ENCODE peak calls at places on chromosomes 2 and 18, in seven cellular contexts. O is stimulated activated CD4-positive, alpha-beta T cell treated with anti-CD3 and anti-CD28 coated beads, Interleukin-4, amount 100 ng/mL, for 48 hours; K is A172; G is Karpas-422; J is body of pancreas; S is GDM1; H is Ammon's horn. B is an unnamed sample.

GRCh38 chr18:74499633-74500032 is 3.5 kb downstream of the CNDP2 start:
- DNase-seq in O (peak; percentile 28), K (peak; percentile 18), G (peak; percentile 84), J (peak; percentile 72), S (peak; percentile 11), H (peak; percentile 91), B (peak; percentile 78)

GRCh38 chr18:55418439-55418838 is 169.6 kb downstream of the TCF4 start:
- DNase-seq in O (no peak), K (no peak), G (no peak), J (no peak), S (no peak), H (no peak), B (peak; percentile 33)

GRCh38 chr2:120323214-120323613 is 22.7 kb upstream of the INHBB start:
- DNase-seq in O (no peak), K (no peak), G (no peak), J (peak; percentile 79), S (no peak), H (no peak), B (no peak)

GRCh38 chr2:76472946-76473345 is 762.2 kb upstream of the GCFC2 start:
- DNase-seq in O (no peak), K (no peak), G (no peak), J (no peak), S (no peak), H (no peak), B (no peak)

GRCh38 chr2:72141032-72141645 is 6.5 kb downstream of the CYP26B1 start:
- DNase-seq in O (no peak), K (no peak), G (no peak), J (peak; percentile 7), S (no peak), H (no peak), B (no peak)

GRCh38 chr18:37721544-37722302 is 156.1 kb upstream of the CELF4 start:
- DNase-seq in O (no peak), K (no peak), G (no peak), J (no peak), S (peak; percentile 22), H (no peak), B (no peak)

GRCh38 chr2:38037757-38038615 is 38.0 kb downstream of the CYP1B1 start:
- DNase-seq in O (no peak), K (peak; percentile 11), G (peak; percentile 46), J (no peak), S (no peak), H (peak; percentile 15), B (no peak)

GRCh38 chr18:70423988-70424387 is 135.1 kb downstream of the SOCS6 start:
- DNase-seq in O (no peak), K (peak; percentile 35), G (no peak), J (no peak), S (no peak), H (no peak), B (no peak)

GRCh38 chr2:69311017-69311416 is 76.0 kb downstream of the GFPT1 start:
- DNase-seq in O (no peak), K (no peak), G (no peak), J (no peak), S (no peak), H (no peak), B (no peak)

GRCh38 chr2:118145207-118145606 is 56.9 kb downstream of the INSIG2 start:
- DNase-seq in O (no peak), K (no peak), G (no peak), J (no peak), S (no peak), H (no peak), B (no peak)

GRCh38 chr2:39730685-39731302 is 48.3 kb downstream of the THUMPD2 start:
- DNase-seq in O (no peak), K (peak; percentile 36), G (peak; percentile 78), J (no peak), S (peak; percentile 11), H (peak; percentile 45), B (peak; percentile 70)

GRCh38 chr2:11767779-11768178 is 21.3 kb downstream of the LPIN1 start:
- DNase-seq in O (no peak), K (no peak), G (no peak), J (no peak), S (no peak), H (no peak), B (no peak)

GRCh38 chr2:159904127-159904564 is 106.1 kb upstream of the CD302 start:
- DNase-seq in O (peak; percentile 35), K (no peak), G (no peak), J (peak; percentile 14), S (peak; percentile 48), H (no peak), B (no peak)

GRCh38 chr2:120253021-120253882 is 600 bp downstream of the RALB start:
- DNase-seq in O (no peak), K (peak; percentile 80), G (peak; percentile 70), J (peak; percentile 72), S (peak; percentile 37), H (peak; percentile 90), B (peak; percentile 15)

GRCh38 chr18:2985628-2986027 is 27.3 kb downstream of the LPIN2 start:
- DNase-seq in O (no peak), K (peak; percentile 41), G (peak; percentile 75), J (no peak), S (no peak), H (no peak), B (peak; percentile 69)

GRCh38 chr2:219184116-219184515 is 6.0 kb downstream of the RETREG2 start:
- DNase-seq in O (no peak), K (no peak), G (peak; percentile 14), J (no peak), S (no peak), H (no peak), B (no peak)

GRCh38 chr18:30819619-30820018 is 222.9 kb downstream of the DSC3 start:
- DNase-seq in O (no peak), K (no peak), G (no peak), J (no peak), S (no peak), H (no peak), B (no peak)

GRCh38 chr2:26463252-26464207 is 14.4 kb downstream of the OTOF start:
- DNase-seq in O (no peak), K (no peak), G (no peak), J (no peak), S (no peak), H (no peak), B (no peak)

GRCh38 chr2:65450810-65451209 is 18.4 kb upstream of the SPRED2 start:
- DNase-seq in O (no peak), K (no peak), G (no peak), J (no peak), S (no peak), H (no peak), B (no peak)

GRCh38 chr2:175478369-175478768 is 296.9 kb upstream of the ATP5MC3 start:
- DNase-seq in O (no peak), K (peak; percentile 22), G (no peak), J (no peak), S (no peak), H (no peak), B (no peak)

GRCh38 chr2:19361325-19361990 is 3.0 kb upstream of the OSR1 start:
- DNase-seq in O (no peak), K (no peak), G (no peak), J (no peak), S (no peak), H (no peak), B (no peak)

GRCh38 chr2:230000118-230000841 is 68.4 kb downstream of the SLC16A14 start:
- DNase-seq in O (no peak), K (no peak), G (no peak), J (no peak), S (no peak), H (peak; percentile 29), B (peak; percentile 15)

GRCh38 chr18:25284861-25285574 is 66.9 kb downstream of the ZNF521 start:
- DNase-seq in O (no peak), K (no peak), G (no peak), J (no peak), S (no peak), H (no peak), B (no peak)

GRCh38 chr18:813405-814071 is 1.5 kb upstream of the YES1 start:
- DNase-seq in O (no peak), K (no peak), G (no peak), J (no peak), S (no peak), H (no peak), B (no peak)

GRCh38 chr2:84735383-84735782 is 145.5 kb downstream of the TRABD2A start:
- DNase-seq in O (no peak), K (no peak), G (no peak), J (no peak), S (no peak), H (no peak), B (no peak)

GRCh38 chr2:11998218-11998617 is 251.8 kb downstream of the LPIN1 start:
- DNase-seq in O (no peak), K (peak; percentile 22), G (no peak), J (no peak), S (no peak), H (no peak), B (peak; percentile 27)

GRCh38 chr2:54903736-54904554 is 146.3 kb downstream of the RTN4 start:
- DNase-seq in O (peak; percentile 36), K (peak; percentile 100), G (no peak), J (no peak), S (peak; percentile 64), H (peak; percentile 5), B (no peak)

GRCh38 chr18:23099621-23100020 is 35.7 kb upstream of the CABLES1 start:
- DNase-seq in O (no peak), K (no peak), G (no peak), J (no peak), S (no peak), H (no peak), B (no peak)

GRCh38 chr2:6644261-6644660 is 221.4 kb downstream of the CMPK2 start:
- DNase-seq in O (no peak), K (no peak), G (no peak), J (no peak), S (no peak), H (no peak), B (no peak)

GRCh38 chr2:217186565-217187218 is 326.8 kb upstream of the TNP1 start:
- DNase-seq in O (no peak), K (no peak), G (no peak), J (no peak), S (no peak), H (no peak), B (no peak)

GRCh38 chr2:8576525-8577157 is 105.2 kb upstream of the ID2 start:
- DNase-seq in O (no peak), K (peak; percentile 22), G (peak; percentile 52), J (no peak), S (no peak), H (peak; percentile 58), B (peak; percentile 73)

GRCh38 chr18:3093624-3094354 is 80.8 kb upstream of the LPIN2 start:
- DNase-seq in O (no peak), K (no peak), G (no peak), J (peak; percentile 40), S (no peak), H (no peak), B (no peak)

GRCh38 chr18:47050468-47050867 is 15.0 kb upstream of the ELOA2 start:
- DNase-seq in O (no peak), K (peak; percentile 11), G (peak; percentile 70), J (peak; percentile 17), S (no peak), H (peak; percentile 72), B (peak; percentile 59)

GRCh38 chr18:50548160-50548559 is 11.7 kb upstream of the MAPK4 start:
- DNase-seq in O (no peak), K (no peak), G (no peak), J (no peak), S (no peak), H (no peak), B (no peak)

GRCh38 chr2:186307871-186308270 is 178.2 kb upstream of the ZC3H15 start:
- DNase-seq in O (no peak), K (no peak), G (no peak), J (no peak), S (no peak), H (no peak), B (no peak)

GRCh38 chr2:106104332-106105062 is 89.6 kb downstream of the UXS1 start:
- DNase-seq in O (peak; percentile 40), K (peak; percentile 61), G (peak; percentile 85), J (peak; percentile 69), S (no peak), H (peak; percentile 65), B (peak; percentile 79)

GRCh38 chr2:238176565-238176964 is 17.8 kb downstream of the ERFE start:
- DNase-seq in O (no peak), K (no peak), G (no peak), J (no peak), S (no peak), H (no peak), B (no peak)

GRCh38 chr2:25558262-25558661 is 115.1 kb downstream of the DTNB start:
- DNase-seq in O (peak; percentile 4), K (peak; percentile 82), G (peak; percentile 50), J (no peak), S (peak; percentile 72), H (peak; percentile 34), B (peak; percentile 56)

B was measured in NAMALWA.